ENCODE peak calls at places on chromosome 15, in eight cellular contexts. R is mesothelial cell of epicardium, W is mammary epithelial cell, U is choroid plexus epithelial cell, V is neural crest cell, Z is uterus, I is colonic mucosa, M is progenitor cell of endocrine pancreas. N is an unnamed sample.

GRCh38 chr15:31465083-31465955 is 138.7 kb downstream of the KLF13 start:
- DNase-seq in R (no peak), W (peak; percentile 90), U (no peak), V (no peak), Z (no peak), I (peak; percentile 90), M (no peak), N (no peak)

GRCh38 chr15:57861039-57861638 is 154.6 kb downstream of the POLR2M start:
- DNase-seq in R (no peak), W (peak; percentile 61), U (peak; percentile 85), V (peak; percentile 46), Z (no peak), I (peak; percentile 46), M (no peak), N (peak; percentile 12)

GRCh38 chr15:93158104-93158503 is 69.1 kb upstream of the RGMA start:
- DNase-seq in R (no peak), W (no peak), U (no peak), V (no peak), Z (no peak), I (no peak), M (no peak), N (no peak)

GRCh38 chr15:39021341-39021740 is 456.7 kb upstream of the RASGRP1 start:
- DNase-seq in R (no peak), W (no peak), U (no peak), V (no peak), Z (no peak), I (no peak), M (no peak), N (no peak)

GRCh38 chr15:39741258-39741657 is 41.4 kb downstream of the FSIP1 start:
- DNase-seq in R (no peak), W (no peak), U (peak; percentile 53), V (no peak), Z (no peak), I (no peak), M (no peak), N (no peak)

GRCh38 chr15:75695206-75695605 is 17.4 kb downstream of the CSPG4 start:
- DNase-seq in R (no peak), W (peak; percentile 31), U (no peak), V (peak; percentile 29), Z (no peak), I (no peak), M (no peak), N (no peak)

GRCh38 chr15:73686781-73687256 is 2.6 kb downstream of the CD276 start:
- DNase-seq in R (no peak), W (peak; percentile 73), U (peak; percentile 85), V (no peak), Z (no peak), I (no peak), M (no peak), N (no peak)

GRCh38 chr15:38651328-38652038 is 86.9 kb upstream of the RASGRP1 start:
- DNase-seq in R (no peak), W (peak; percentile 38), U (no peak), V (no peak), Z (no peak), I (no peak), M (no peak), N (no peak)

GRCh38 chr15:41502787-41503668 is 9.4 kb downstream of the ITPKA start:
- DNase-seq in R (no peak), W (no peak), U (no peak), V (peak; percentile 18), Z (no peak), I (no peak), M (no peak), N (peak; percentile 53)

GRCh38 chr15:92636950-92637481 is 18.6 kb downstream of the FAM174B start:
- DNase-seq in R (no peak), W (peak; percentile 17), U (no peak), V (no peak), Z (no peak), I (peak; percentile 58), M (no peak), N (peak; percentile 39)

GRCh38 chr15:60374628-60375081 is 23.1 kb downstream of the ANXA2 start:
- DNase-seq in R (no peak), W (peak; percentile 96), U (peak; percentile 97), V (no peak), Z (no peak), I (no peak), M (peak; percentile 21), N (peak; percentile 37)

GRCh38 chr15:91849749-91850161 is 3.8 kb upstream of the SLCO3A1 start:
- DNase-seq in R (no peak), W (peak; percentile 57), U (peak; percentile 28), V (no peak), Z (no peak), I (no peak), M (no peak), N (no peak)

GRCh38 chr15:23504003-23504402 is 57.0 kb upstream of the GOLGA6L2 start:
- DNase-seq in R (no peak), W (no peak), U (no peak), V (no peak), Z (no peak), I (no peak), M (no peak), N (no peak)

GRCh38 chr15:75349851-75350588 is 3.2 kb downstream of the NEIL1 start:
- DNase-seq in R (no peak), W (no peak), U (no peak), V (no peak), Z (no peak), I (peak; percentile 34), M (no peak), N (no peak)

GRCh38 chr15:40545457-40545856 is 19.4 kb downstream of the CCDC32 start:
- DNase-seq in R (no peak), W (no peak), U (no peak), V (no peak), Z (no peak), I (no peak), M (no peak), N (no peak)

GRCh38 chr15:53251998-53252397 is 461.9 kb upstream of the ONECUT1 start:
- DNase-seq in R (no peak), W (no peak), U (no peak), V (no peak), Z (no peak), I (no peak), M (no peak), N (no peak)

GRCh38 chr15:75342221-75342620 is 4.6 kb upstream of the NEIL1 start:
- DNase-seq in R (no peak), W (no peak), U (no peak), V (no peak), Z (no peak), I (no peak), M (no peak), N (no peak)

GRCh38 chr15:91515188-91515754 is 338.2 kb upstream of the SLCO3A1 start:
- DNase-seq in R (no peak), W (peak; percentile 90), U (peak; percentile 58), V (no peak), Z (peak; percentile 39), I (peak; percentile 29), M (no peak), N (no peak)

GRCh38 chr15:43270676-43271306 is 4.1 kb upstream of the TGM5 start:
- DNase-seq in R (no peak), W (no peak), U (no peak), V (no peak), Z (no peak), I (no peak), M (no peak), N (no peak)

DNA sequence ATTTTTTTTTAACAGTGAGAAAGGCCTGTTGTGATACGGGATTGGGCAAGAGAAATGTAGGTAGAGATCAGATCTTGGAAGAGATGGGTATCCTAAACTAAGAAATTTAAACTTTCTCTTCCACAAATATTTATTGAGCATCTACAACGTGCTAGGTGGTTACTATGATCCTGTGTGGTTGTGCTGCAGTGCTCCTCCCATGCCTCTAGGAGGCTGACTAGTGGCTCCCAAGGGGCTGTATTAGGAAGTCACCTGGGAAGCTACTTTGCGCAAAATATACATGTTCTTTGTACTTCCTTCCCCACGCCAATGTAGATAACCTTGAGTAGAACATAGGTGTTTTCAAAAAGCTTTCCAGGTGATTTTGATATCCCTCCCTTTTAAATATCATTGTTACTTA is 27.2 kb downstream of the USP3 start:
- DNase-seq in R (no peak), W (no peak), U (no peak), V (no peak), Z (no peak), I (no peak), M (no peak), N (no peak)
- TF ChIP-seq CTCF in R (no peak), W (no peak), U (peak; percentile 47), V (peak; percentile 46), Z (no peak), I (no peak), M (peak; percentile 35), N (peak; percentile 7)

GRCh38 chr15:70427120-70427519 is 329.4 kb upstream of the TLE3 start:
- DNase-seq in R (no peak), W (no peak), U (peak; percentile 28), V (no peak), Z (no peak), I (no peak), M (no peak), N (no peak)
- TF ChIP-seq CTCF in R (no peak), W (peak; percentile 9), U (peak; percentile 38), V (peak; percentile 32), Z (no peak), I (no peak), M (no peak), N (no peak)

DNA sequence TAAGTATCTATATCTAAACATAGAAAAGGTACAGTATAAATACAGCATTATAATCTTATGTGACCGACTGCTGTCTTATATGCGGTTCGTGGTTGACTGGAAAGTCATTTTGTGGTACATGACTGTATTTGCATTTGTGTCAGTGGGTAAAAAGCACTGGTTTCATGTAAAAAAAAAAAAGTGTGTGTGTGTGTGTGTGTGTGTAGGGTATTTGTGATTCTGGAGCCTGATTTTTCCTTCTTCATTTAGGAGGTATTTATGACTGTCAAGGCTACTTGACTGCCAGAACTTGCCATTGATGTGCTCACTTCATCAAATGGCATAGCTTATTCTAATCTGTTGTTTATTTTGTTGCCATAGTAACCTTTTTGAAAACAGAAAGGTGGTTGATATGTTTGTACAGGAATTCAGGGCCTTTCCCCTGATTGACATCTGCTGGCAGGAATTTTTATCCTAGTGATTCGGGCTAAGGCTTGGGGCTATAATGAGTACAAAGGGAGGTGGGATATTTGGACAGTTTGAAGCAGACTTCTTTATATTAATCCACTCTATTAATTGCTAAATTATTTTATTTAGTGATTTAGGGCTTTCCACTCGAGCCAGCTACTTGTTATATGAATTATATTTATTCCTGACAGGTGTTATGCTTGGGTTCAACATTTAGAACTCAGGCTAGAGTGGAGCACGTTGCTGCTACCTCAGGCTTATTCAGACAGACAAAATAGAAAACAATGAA is 63.4 kb downstream of the AKAP13 start:
- DNase-seq in R (no peak), W (peak; percentile 88), U (peak; percentile 70), V (no peak), Z (no peak), I (peak; percentile 31), M (no peak), N (no peak)
- TF ChIP-seq CTCF in R (no peak), W (no peak), U (no peak), V (no peak), Z (no peak), I (no peak), M (peak; percentile 15), N (no peak)

DNA sequence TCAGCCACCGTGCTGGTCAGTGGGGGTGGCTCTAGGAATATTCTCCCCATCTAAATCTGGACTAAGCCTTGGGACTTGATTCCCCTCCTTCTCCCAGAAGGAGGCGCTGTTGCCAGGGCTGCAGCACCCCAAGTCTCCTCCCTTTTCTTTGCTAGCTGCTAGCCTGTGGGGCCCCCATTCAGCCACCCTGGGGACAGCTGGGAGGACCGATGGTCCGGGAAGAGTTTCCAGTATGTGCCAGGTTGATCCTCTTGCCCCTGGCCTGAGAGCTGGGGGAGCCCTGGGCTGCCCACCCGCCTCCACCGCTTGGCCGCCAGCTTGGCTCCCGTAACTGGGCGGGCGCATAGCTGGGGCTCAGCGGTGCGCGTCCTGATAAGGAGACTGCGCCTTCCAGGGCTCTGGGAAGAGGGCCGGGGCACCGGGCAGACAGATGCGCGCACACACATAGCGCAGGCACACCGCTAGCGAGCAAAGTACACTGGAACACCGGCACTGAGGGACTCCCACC is 4.2 kb downstream of the SMAD6 start:
- DNase-seq in R (peak; percentile 53), W (no peak), U (peak; percentile 64), V (no peak), Z (no peak), I (no peak), M (no peak), N (peak; percentile 65)
- TF ChIP-seq CTCF in R (peak; percentile 56), W (peak; percentile 22), U (peak; percentile 75), V (peak; percentile 50), Z (no peak), I (peak; percentile 10), M (peak; percentile 57), N (peak; percentile 34)

N was measured in nephron progenitor cell.